ENCODE peak calls at places on chromosome 1, in five cellular contexts. One of them, this sample, is unnamed.

GRCh38 chr1:231630558-231631205 is 4.1 kb downstream of the DISC1 start:
- DNase-seq in endothelial cell: no peak
- DNase-seq in naive B cell: no peak
- DNase-seq in KG1: no peak
- DNase-seq in C1 segment of cervical spinal cord: no peak
- DNase-seq in this sample: no peak

GRCh38 chr1:182431278-182431677 is 18.7 kb upstream of the RGSL1 start:
- DNase-seq in endothelial cell: no peak
- DNase-seq in KG1: no peak
- DNase-seq in naive B cell: no peak
- DNase-seq in C1 segment of cervical spinal cord: no peak
- DNase-seq in this sample: no peak

GRCh38 chr1:5966543-5967205 is 25.6 kb downstream of the NPHP4 start:
- DNase-seq in KG1: no peak
- DNase-seq in endothelial cell: no peak
- DNase-seq in C1 segment of cervical spinal cord: no peak
- DNase-seq in naive B cell: no peak
- DNase-seq in this sample: no peak

GRCh38 chr1:45205910-45206721 is at the start of gene ZSWIM5:
- DNase-seq in C1 segment of cervical spinal cord: peak
- DNase-seq in naive B cell: peak
- DNase-seq in endothelial cell: peak
- DNase-seq in KG1: no peak
- DNase-seq in this sample: peak

GRCh38 chr1:155120253-155120652 is 7.4 kb upstream of the EFNA1 start:
- DNase-seq in C1 segment of cervical spinal cord: no peak
- DNase-seq in endothelial cell: no peak
- DNase-seq in naive B cell: no peak
- DNase-seq in KG1: no peak
- DNase-seq in this sample: no peak

GRCh38 chr1:41330588-41331545 is 30.4 kb upstream of the FOXO6 start:
- DNase-seq in endothelial cell: no peak
- DNase-seq in C1 segment of cervical spinal cord: no peak
- DNase-seq in naive B cell: no peak
- DNase-seq in KG1: no peak
- DNase-seq in this sample: no peak

GRCh38 chr1:27348861-27349783 is 7.3 kb downstream of the SYTL1 start:
- DNase-seq in KG1: no peak
- DNase-seq in C1 segment of cervical spinal cord: no peak
- DNase-seq in naive B cell: peak
- DNase-seq in endothelial cell: peak
- DNase-seq in this sample: no peak

GRCh38 chr1:64072089-64072835 is 131.2 kb upstream of the UBE2U start:
- DNase-seq in C1 segment of cervical spinal cord: no peak
- DNase-seq in naive B cell: no peak
- DNase-seq in endothelial cell: no peak
- DNase-seq in KG1: no peak
- DNase-seq in this sample: no peak

GRCh38 chr1:23196627-23197328 is 20.5 kb downstream of the HTR1D start:
- DNase-seq in KG1: no peak
- DNase-seq in C1 segment of cervical spinal cord: no peak
- DNase-seq in endothelial cell: no peak
- DNase-seq in naive B cell: no peak
- DNase-seq in this sample: no peak